ENCODE peak calls at places on chromosomes 13 and 19, in ten cellular contexts. H is GM13977, W is Calu3, X is thoracic aorta, G is mucosa of descending colon, B is heart right ventricle, D is ascending aorta, S is cardiac muscle cell, A is natural killer cell, Q is B cell. P is an unnamed sample.

GRCh38 chr13:112679381-112679780 is 10.5 kb upstream of the ATP11A start:
- DNase-seq in H (no peak), W (no peak), X (no peak), G (no peak), B (no peak), D (no peak), S (no peak), A (no peak), Q (no peak), P (no peak)

GRCh38 chr13:93352616-93353015 is 126.0 kb downstream of the GPC6 start:
- DNase-seq in H (no peak), W (no peak), X (no peak), G (no peak), B (no peak), D (no peak), S (no peak), A (no peak), Q (no peak), P (no peak)

GRCh38 chr13:42814868-42815267 is 33.5 kb downstream of the FAM216B start:
- DNase-seq in H (no peak), W (no peak), X (no peak), G (no peak), B (no peak), D (no peak), S (no peak), A (no peak), Q (no peak), P (no peak)

GRCh38 chr13:109162248-109163051 is 533.0 kb downstream of the MYO16 start:
- DNase-seq in H (peak; percentile 80), W (peak; percentile 41), X (no peak), G (peak; percentile 31), B (no peak), D (no peak), S (no peak), A (no peak), Q (peak; percentile 79), P (no peak)

GRCh38 chr19:15358918-15359317 is 20.7 kb downstream of the AKAP8 start:
- DNase-seq in H (no peak), W (no peak), X (no peak), G (no peak), B (no peak), D (no peak), S (no peak), A (no peak), Q (no peak), P (no peak)

GRCh38 chr13:110312669-110313031 is 5.6 kb downstream of the COL4A2 start:
- DNase-seq in H (no peak), W (no peak), X (no peak), G (no peak), B (no peak), D (no peak), S (no peak), A (no peak), Q (no peak), P (peak; percentile 76)

GRCh38 chr13:112693831-112694497 is 4.1 kb downstream of the ATP11A start:
- DNase-seq in H (no peak), W (no peak), X (no peak), G (no peak), B (peak; percentile 69), D (no peak), S (no peak), A (no peak), Q (no peak), P (peak; percentile 67)

GRCh38 chr19:41144403-41144802 is 30.2 kb downstream of the CYP2F1 start:
- DNase-seq in H (peak; percentile 66), W (peak; percentile 93), X (peak; percentile 65), G (peak; percentile 99), B (peak; percentile 73), D (no peak), S (peak; percentile 70), A (peak; percentile 83), Q (peak; percentile 83), P (no peak)

GRCh38 chr19:47284324-47284899 is 9.7 kb downstream of the INAFM1 start:
- DNase-seq in H (peak; percentile 52), W (peak; percentile 75), X (no peak), G (peak; percentile 83), B (peak; percentile 55), D (no peak), S (peak; percentile 71), A (no peak), Q (peak; percentile 80), P (no peak)

GRCh38 chr13:21034602-21035190 is 26.7 kb downstream of the LATS2 start:
- DNase-seq in H (no peak), W (peak; percentile 49), X (no peak), G (no peak), B (peak; percentile 50), D (no peak), S (peak; percentile 23), A (no peak), Q (no peak), P (no peak)

GRCh38 chr13:60583196-60583908 is 186.3 kb downstream of the TDRD3 start:
- DNase-seq in H (no peak), W (no peak), X (no peak), G (peak; percentile 31), B (peak; percentile 14), D (no peak), S (no peak), A (no peak), Q (no peak), P (no peak)

GRCh38 chr19:29623726-29624488 is 17.8 kb downstream of the POP4 start:
- DNase-seq in H (no peak), W (no peak), X (no peak), G (no peak), B (no peak), D (no peak), S (no peak), A (no peak), Q (no peak), P (no peak)

GRCh38 chr19:16303755-16304154 is 20.9 kb upstream of the KLF2 start:
- DNase-seq in H (no peak), W (no peak), X (no peak), G (no peak), B (no peak), D (no peak), S (no peak), A (no peak), Q (no peak), P (no peak)

GRCh38 chr19:33302974-33303790 is 848 bp upstream of the CEBPA start:
- DNase-seq in H (peak; percentile 64), W (peak; percentile 74), X (no peak), G (peak; percentile 63), B (no peak), D (no peak), S (peak; percentile 86), A (peak; percentile 26), Q (peak; percentile 46), P (peak; percentile 74)

GRCh38 chr13:93963266-93964131 is 516.0 kb downstream of the DCT start:
- DNase-seq in H (no peak), W (no peak), X (no peak), G (no peak), B (no peak), D (no peak), S (no peak), A (no peak), Q (no peak), P (no peak)

GRCh38 chr13:114145256-114145655 is 12.8 kb upstream of the RASA3 start:
- DNase-seq in H (no peak), W (no peak), X (no peak), G (no peak), B (no peak), D (no peak), S (no peak), A (no peak), Q (no peak), P (peak; percentile 53)

GRCh38 chr13:27788271-27788670 is 4.0 kb upstream of the GSX1 start:
- DNase-seq in H (no peak), W (no peak), X (no peak), G (no peak), B (no peak), D (no peak), S (no peak), A (no peak), Q (no peak), P (no peak)

GRCh38 chr13:27783111-27783510 is 9.2 kb upstream of the GSX1 start:
- DNase-seq in H (no peak), W (no peak), X (no peak), G (no peak), B (no peak), D (no peak), S (peak; percentile 51), A (no peak), Q (no peak), P (no peak)
- TF ChIP-seq CTCF in H (peak; percentile 35), W (no peak), X (no peak), G (no peak), B (peak; percentile 41), D (no peak), S (peak; percentile 45), A (no peak), Q (no peak), P (no peak)

GRCh38 chr19:11346104-11346940 is at the start of the genes CCDC159 and TMEM205:
- DNase-seq in H (peak; percentile 97), W (peak; percentile 95), X (peak; percentile 95), G (peak; percentile 99), B (peak; percentile 99), D (peak; percentile 98), S (peak; percentile 100), A (peak; percentile 97), Q (peak; percentile 97), P (peak; percentile 100)
- TF ChIP-seq CTCF in H (peak; percentile 26), W (no peak), X (no peak), G (peak; percentile 25), B (peak; percentile 11), D (no peak), S (peak; percentile 7), A (no peak), Q (no peak), P (no peak)

GRCh38 chr19:46221981-46222610 is 7.4 kb upstream of the IGFL1 start:
- DNase-seq in H (no peak), W (peak; percentile 83), X (peak; percentile 30), G (no peak), B (peak; percentile 60), D (no peak), S (peak; percentile 68), A (no peak), Q (no peak), P (no peak)

GRCh38 chr19:46218160-46218559 is 11.4 kb upstream of the IGFL1 start:
- DNase-seq in H (peak; percentile 37), W (peak; percentile 66), X (no peak), G (peak; percentile 57), B (no peak), D (no peak), S (peak; percentile 84), A (no peak), Q (no peak), P (no peak)

GRCh38 chr19:46220038-46220615 is 9.4 kb upstream of the IGFL1 start:
- DNase-seq in H (no peak), W (no peak), X (no peak), G (no peak), B (no peak), D (no peak), S (no peak), A (no peak), Q (no peak), P (no peak)

GRCh38 chr19:46224773-46225172 is 4.8 kb upstream of the IGFL1 start:
- DNase-seq in H (no peak), W (no peak), X (no peak), G (no peak), B (no peak), D (no peak), S (no peak), A (no peak), Q (no peak), P (no peak)

GRCh38 chr19:46221152-46221551 is 8.4 kb upstream of the IGFL1 start:
- DNase-seq in H (no peak), W (no peak), X (no peak), G (no peak), B (no peak), D (no peak), S (no peak), A (no peak), Q (no peak), P (no peak)
- TF ChIP-seq CTCF in H (no peak), W (no peak), X (no peak), G (no peak), B (no peak), D (no peak), S (no peak), A (no peak), Q (no peak), P (no peak)

GRCh38 chr13:32610977-32611376 is 24.7 kb downstream of the PDS5B start:
- DNase-seq in H (no peak), W (no peak), X (no peak), G (no peak), B (no peak), D (no peak), S (no peak), A (no peak), Q (no peak), P (no peak)
- TF ChIP-seq CTCF in H (no peak), W (no peak), X (no peak), G (no peak), B (no peak), D (no peak), S (no peak), A (no peak), Q (no peak), P (no peak)

P was measured in coronary artery.